ENCODE peak calls at places on chromosomes 12 and 14, in five cellular contexts. L, V, Y, N and U are unnamed samples.

GRCh38 chr12:92175961-92176360 is 30.3 kb upstream of the BTG1 start:
- DNase-seq in L (no peak), V (no peak), Y (no peak), N (no peak), U (no peak)

GRCh38 chr12:88472775-88473174 is 107.5 kb downstream of the KITLG start:
- DNase-seq in L (no peak), V (peak), Y (no peak), N (no peak), U (no peak)

GRCh38 chr12:32533971-32534590 is 134.7 kb downstream of the FGD4 start:
- DNase-seq in L (no peak), V (peak), Y (peak), N (peak), U (no peak)

GRCh38 chr12:116495260-116495659 is 63.9 kb upstream of the MAP1LC3B2 start:
- DNase-seq in L (no peak), V (peak), Y (no peak), N (peak), U (no peak)

GRCh38 chr14:96944297-96944696 is 147.1 kb downstream of the VRK1 start:
- DNase-seq in L (no peak), V (no peak), Y (no peak), N (no peak), U (no peak)

GRCh38 chr14:87805315-87805723 is 187.7 kb downstream of the GALC start:
- DNase-seq in L (no peak), V (peak), Y (no peak), N (peak), U (no peak)

GRCh38 chr12:109947511-109947910 is 47.4 kb downstream of the TCHP start:
- DNase-seq in L (no peak), V (peak), Y (no peak), N (no peak), U (no peak)

GRCh38 chr12:113781415-113782198 is 184.5 kb downstream of the RBM19 start:
- DNase-seq in L (no peak), V (no peak), Y (no peak), N (peak), U (no peak)

GRCh38 chr12:14327717-14328116 is 37.8 kb upstream of the ATF7IP start:
- DNase-seq in L (no peak), V (peak), Y (no peak), N (peak), U (no peak)

GRCh38 chr14:45526715-45527549 is 273.9 kb upstream of the MIS18BP1 start:
- DNase-seq in L (peak), V (peak), Y (no peak), N (peak), U (no peak)

GRCh38 chr12:19744760-19745218 is 305.5 kb downstream of the AEBP2 start:
- DNase-seq in L (no peak), V (no peak), Y (no peak), N (no peak), U (no peak)

GRCh38 chr14:90495357-90496276 is 98.8 kb downstream of the CALM1 start:
- DNase-seq in L (no peak), V (peak), Y (peak), N (peak), U (no peak)

GRCh38 chr14:105689722-105690121 is 163.3 kb downstream of the TMEM121 start:
- DNase-seq in L (no peak), V (no peak), Y (no peak), N (no peak), U (no peak)

GRCh38 chr12:28057856-28058615 is 85.5 kb upstream of the PTHLH start:
- DNase-seq in L (no peak), V (no peak), Y (no peak), N (no peak), U (no peak)

GRCh38 chr14:49861923-49862673 is 9.5 kb upstream of the NEMF start:
- DNase-seq in L (peak), V (peak), Y (peak), N (peak), U (peak)

GRCh38 chr12:42608196-42608825 is 18.8 kb upstream of the PRICKLE1 start:
- DNase-seq in L (no peak), V (no peak), Y (no peak), N (no peak), U (no peak)

GRCh38 chr12:121673013-121673441 is 3.6 kb upstream of the MORN3 start:
- DNase-seq in L (peak), V (no peak), Y (peak), N (no peak), U (no peak)

GRCh38 chr14:69303086-69303485 is 43.1 kb downstream of the GALNT16 start:
- DNase-seq in L (no peak), V (peak), Y (peak), N (no peak), U (no peak)

GRCh38 chr12:120457133-120457532 is 10.9 kb downstream of the GATC start:
- DNase-seq in L (no peak), V (no peak), Y (no peak), N (no peak), U (no peak)

GRCh38 chr12:92784795-92785562 is 82.2 kb downstream of the PLEKHG7 start:
- DNase-seq in L (peak), V (peak), Y (no peak), N (peak), U (no peak)

GRCh38 chr14:28751467-28752058 is 15.0 kb upstream of the FOXG1 start:
- DNase-seq in L (peak), V (peak), Y (no peak), N (peak), U (no peak)

GRCh38 chr14:77376380-77376770 is 519 bp downstream of the TMED8 start:
- DNase-seq in L (no peak), V (no peak), Y (no peak), N (no peak), U (peak)

GRCh38 chr12:15987696-15988095 is 76.6 kb downstream of the DERA start:
- DNase-seq in L (no peak), V (no peak), Y (no peak), N (no peak), U (no peak)

GRCh38 chr12:31951008-31951407 is 8.2 kb upstream of the RESF1 start:
- DNase-seq in L (no peak), V (no peak), Y (no peak), N (no peak), U (no peak)

GRCh38 chr12:51077930-51078329 is 5.5 kb downstream of the CSRNP2 start:
- DNase-seq in L (no peak), V (peak), Y (no peak), N (no peak), U (peak)

GRCh38 chr12:49874142-49874897 is 29.4 kb downstream of the FAIM2 start:
- DNase-seq in L (no peak), V (no peak), Y (peak), N (no peak), U (no peak)

GRCh38 chr12:122753213-122753571 is 568 bp downstream of the DENR start:
- DNase-seq in L (no peak), V (no peak), Y (no peak), N (no peak), U (no peak)

GRCh38 chr14:67541448-67542387 is 8.6 kb downstream of the PLEKHH1 start:
- DNase-seq in L (no peak), V (no peak), Y (peak), N (no peak), U (no peak)

GRCh38 chr12:76340680-76341435 is 7.4 kb downstream of the BBS10 start:
- DNase-seq in L (no peak), V (no peak), Y (no peak), N (no peak), U (no peak)

GRCh38 chr12:83136421-83136820 is 449.7 kb downstream of the TMTC2 start:
- DNase-seq in L (no peak), V (no peak), Y (no peak), N (no peak), U (no peak)

GRCh38 chr14:102770147-102770909 is 6.9 kb upstream of the TRAF3 start:
- DNase-seq in L (no peak), V (no peak), Y (no peak), N (no peak), U (no peak)

GRCh38 chr12:52969828-52970569 is 21.1 kb downstream of the KRT18 start:
- DNase-seq in L (no peak), V (peak), Y (no peak), N (no peak), U (no peak)

GRCh38 chr14:82009076-82009475 is 475.4 kb upstream of the SEL1L start:
- DNase-seq in L (no peak), V (no peak), Y (no peak), N (no peak), U (no peak)

GRCh38 chr12:74689071-74689655 is 151.5 kb downstream of the ATXN7L3B start:
- DNase-seq in L (no peak), V (peak), Y (no peak), N (peak), U (no peak)

GRCh38 chr12:79086546-79086945 is 222.0 kb downstream of the SYT1 start:
- DNase-seq in L (no peak), V (no peak), Y (no peak), N (no peak), U (no peak)